ENCODE peak calls at places on chromosomes 16 and 17, in six cellular contexts. I is foreskin fibroblast; W is iris pigment epithelial cell; P is stimulated activated CD8-positive, alpha-beta memory T cell treated with anti-CD3 and anti-CD28 coated beads, Interleukin-7, amount 100 ng/mL, for 24 hours; J is activated gamma-delta T cell treated with anti-CD3 and anti-CD28 coated beads, Interleukin-2, amount 50 U/mL, for 16 hours; N is H54. G is an unnamed sample.

GRCh38 chr17:19482571-19482970 is 51.1 kb upstream of the SLC47A1 start:
- DNase-seq in I (peak; percentile 62), P (no peak), N (no peak), J (no peak), W (peak; percentile 42), G (no peak)

GRCh38 chr16:12089492-12090161 is 113.1 kb downstream of the SNX29 start:
- DNase-seq in W (peak; percentile 83), P (no peak), I (peak; percentile 65), J (no peak), N (no peak), G (no peak)

GRCh38 chr17:49566668-49567071 is 9.0 kb upstream of the NXPH3 start:
- DNase-seq in N (no peak), J (no peak), W (no peak), I (no peak), P (no peak), G (no peak)

GRCh38 chr17:12081720-12082119 is 61.0 kb downstream of the MAP2K4 start:
- DNase-seq in W (peak; percentile 23), N (no peak), I (no peak), J (no peak), P (no peak), G (no peak)

GRCh38 chr17:7380855-7381683 is at the start of gene TNK1:
- DNase-seq in I (peak; percentile 25), J (no peak), N (no peak), P (no peak), W (no peak), G (no peak)

GRCh38 chr16:424033-424622 is 1.3 kb upstream of the RAB11FIP3 start:
- DNase-seq in J (no peak), N (peak; percentile 92), W (peak; percentile 95), I (peak; percentile 98), P (no peak), G (peak; percentile 78)

GRCh38 chr17:29180051-29180787 is at the start of gene MYO18A:
- DNase-seq in N (peak; percentile 97), I (peak; percentile 93), W (peak; percentile 74), J (peak; percentile 62), P (peak; percentile 52), G (peak; percentile 85)

GRCh38 chr17:37292429-37293139 is 83.2 kb upstream of the C17orf78 start:
- DNase-seq in P (no peak), J (no peak), N (no peak), W (peak; percentile 83), I (peak; percentile 33), G (no peak)

GRCh38 chr17:36934144-36934758 is 3.0 kb upstream of the LHX1 start:
- DNase-seq in N (no peak), P (no peak), W (no peak), J (no peak), I (no peak), G (no peak)

GRCh38 chr16:84179612-84180320 is 7.1 kb downstream of the TAF1C start:
- DNase-seq in W (no peak), I (no peak), N (no peak), J (no peak), P (no peak), G (no peak)